ENCODE peak calls at places on chromosomes 11 and 22, in six cellular contexts. N, W, E, T, P and V are unnamed samples.

GRCh38 chr11:132453411-132453810 is 1078.9 kb downstream of the OPCML start:
- DNase-seq in P (peak), T (no peak), W (no peak), N (no peak), E (no peak), V (no peak)

GRCh38 chr11:116353517-116353916 is 419.3 kb downstream of the BUD13 start:
- DNase-seq in T (peak), P (no peak), N (no peak), E (no peak), W (no peak), V (no peak)

GRCh38 chr22:46609175-46609690 is 11.0 kb upstream of the GRAMD4 start:
- DNase-seq in N (no peak), T (no peak), E (no peak), P (no peak), W (no peak), V (no peak)

GRCh38 chr11:73760066-73760679 is 701 bp downstream of the RAB6A start:
- DNase-seq in W (no peak), N (peak), T (peak), E (peak), P (peak), V (no peak)

GRCh38 chr11:126182787-126183445 is 28.5 kb downstream of the RPUSD4 start:
- DNase-seq in E (no peak), P (no peak), T (no peak), W (no peak), N (no peak), V (no peak)

GRCh38 chr22:44620129-44620840 is 81.7 kb upstream of the PRR5 start:
- DNase-seq in N (peak), T (peak), W (peak), P (peak), E (peak), V (peak)

GRCh38 chr11:102560555-102561011 is 30.0 kb upstream of the MMP7 start:
- DNase-seq in T (no peak), P (peak), E (no peak), N (no peak), W (no peak), V (peak)

GRCh38 chr22:46067159-46068111 is 82.9 kb upstream of the PPARA start:
- DNase-seq in W (no peak), T (peak), N (peak), P (peak), E (peak), V (no peak)

GRCh38 chr11:105838668-105839403 is 183.2 kb downstream of the MSANTD4 start:
- DNase-seq in T (no peak), E (no peak), N (no peak), P (no peak), W (no peak), V (no peak)

GRCh38 chr22:41296826-41297667 is 4.3 kb upstream of the ZC3H7B start:
- DNase-seq in W (no peak), P (no peak), E (no peak), N (no peak), T (no peak), V (no peak)

GRCh38 chr22:41301085-41302015 is at the start of gene ZC3H7B:
- DNase-seq in T (peak), E (peak), N (peak), P (peak), W (peak), V (peak)

GRCh38 chr22:41305646-41306045 is 4.3 kb downstream of the ZC3H7B start:
- DNase-seq in T (no peak), E (no peak), N (no peak), P (peak), W (no peak), V (no peak)

GRCh38 chr22:41302016-41302767 is 867 bp downstream of the ZC3H7B start:
- DNase-seq in W (peak), N (no peak), T (no peak), E (no peak), P (no peak), V (no peak)

GRCh38 chr22:41300661-41301060 is 664 bp upstream of the ZC3H7B start:
- DNase-seq in P (no peak), W (no peak), E (no peak), T (no peak), N (no peak), V (no peak)
- H3K4me3 ChIP-seq in P (peak), W (peak), E (peak), T (no peak), N (peak), V (peak)

GRCh38 chr11:34249439-34250073 is 108.3 kb downstream of the ABTB2 start:
- DNase-seq in W (no peak), N (no peak), T (no peak), E (no peak), P (no peak), V (no peak)
- TF ChIP-seq CTCF in W (no peak), N (no peak), T (no peak), E (no peak), P (no peak), V (no peak)

DNA sequence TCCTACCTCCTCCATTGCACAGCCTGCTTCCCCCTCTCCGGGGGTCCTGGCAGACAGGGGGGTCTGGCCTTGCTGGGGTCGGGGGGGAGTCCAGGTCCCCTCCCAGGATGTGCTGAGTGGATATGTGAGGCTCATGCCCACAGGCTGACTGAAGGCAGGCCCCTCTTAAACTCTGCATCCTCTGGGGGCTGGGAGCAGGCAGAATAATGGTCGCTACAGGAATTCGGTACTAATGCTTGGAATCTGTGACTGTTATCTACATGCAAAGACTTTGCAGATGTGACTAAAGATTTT is 1.6 kb upstream of the SUN2 start:
- DNase-seq in N (no peak), W (no peak), P (no peak), E (no peak), T (no peak), V (no peak)
- H3K4me3 ChIP-seq in N (no peak), W (peak), P (no peak), E (no peak), T (no peak), V (peak)

GRCh38 chr11:3203221-3204043 is 15.2 kb downstream of the MRGPRG start:
- DNase-seq in E (no peak), W (no peak), N (peak), P (no peak), T (no peak), V (no peak)
- TF ChIP-seq CTCF in E (no peak), W (no peak), N (no peak), P (no peak), T (no peak), V (no peak)

DNA sequence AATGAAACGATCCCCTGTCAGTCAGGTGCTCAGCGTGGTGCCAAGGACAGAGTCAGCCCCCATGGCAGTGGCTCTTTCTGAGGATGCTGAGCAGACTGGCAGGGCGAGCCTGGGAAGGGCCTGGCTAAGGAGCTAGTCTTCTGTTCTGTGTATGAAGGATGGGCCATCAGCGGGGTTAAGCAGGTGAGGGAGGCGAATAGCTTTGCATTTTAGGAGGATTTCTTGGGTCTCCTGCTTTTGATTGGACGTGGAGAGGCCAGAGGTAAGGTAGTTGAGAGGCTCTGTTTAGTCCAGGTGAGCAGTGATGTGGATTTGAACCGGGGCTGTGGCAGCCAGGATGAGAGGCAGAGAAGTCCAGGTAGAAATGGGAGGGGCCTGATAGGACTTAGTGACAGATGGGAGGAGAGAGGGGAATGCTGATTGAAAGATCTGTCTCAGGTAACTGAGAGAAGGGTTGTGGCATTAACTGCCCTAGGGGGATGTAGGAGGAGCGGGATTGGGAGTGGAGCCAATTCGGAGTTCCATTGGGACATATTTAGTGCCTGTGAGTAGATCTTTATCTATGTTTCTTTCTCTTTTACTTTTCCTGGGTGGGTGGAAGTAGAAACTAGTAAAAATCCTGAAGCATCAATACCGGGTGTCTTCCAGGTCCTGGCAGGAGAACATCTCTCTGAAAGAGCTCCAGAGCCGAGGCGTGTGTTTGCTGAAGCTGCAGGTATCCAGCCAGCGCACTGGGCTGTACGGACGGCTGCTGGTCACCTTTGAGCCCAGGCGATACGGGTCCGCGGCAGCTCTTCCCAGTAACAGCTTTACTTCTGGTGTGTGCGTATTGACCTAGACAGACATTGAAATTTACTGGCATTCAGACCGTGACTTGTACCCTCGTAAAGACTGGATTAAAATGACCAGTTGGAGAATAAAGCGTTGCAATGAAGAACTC is 2.0 kb downstream of the IGHMBP2 start:
- DNase-seq in N (no peak), P (no peak), E (no peak), T (no peak), W (no peak), V (no peak)
- H3K4me3 ChIP-seq in N (peak), P (peak), E (peak), T (no peak), W (no peak), V (no peak)

GRCh38 chr11:123163621-123164020 is 31.4 kb downstream of the CLMP start:
- DNase-seq in W (no peak), T (no peak), N (no peak), E (no peak), P (no peak), V (no peak)
- TF ChIP-seq CTCF in W (no peak), T (no peak), N (peak), E (no peak), P (peak), V (peak)

GRCh38 chr11:92528051-92528450 is 303.4 kb downstream of the FAT3 start:
- DNase-seq in E (no peak), P (peak), N (no peak), T (no peak), W (no peak), V (no peak)
- H3K4me3 ChIP-seq in E (no peak), P (no peak), N (no peak), T (no peak), W (no peak), V (no peak)